ENCODE peak calls at places on chromosomes 13 and 19, in eight cellular contexts. H is left ventricle myocardium inferior, K is cardiac muscle cell, L is brain microvascular endothelial cell, P is colonic mucosa, M is tibial nerve, W is IMR-90, O is thyroid gland. T is an unnamed sample.

GRCh38 chr19:35513231-35513974 is at the start of gene DMKN:
- DNase-seq in O (peak; percentile 62), H (no peak), P (no peak), K (peak; percentile 76), W (peak; percentile 58), L (peak; percentile 24), M (no peak), T (no peak)

GRCh38 chr13:72864142-72865035 is 82.5 kb downstream of the PIBF1 start:
- DNase-seq in H (no peak), M (no peak), P (no peak), O (no peak), L (no peak), W (peak; percentile 69), K (no peak), T (no peak)

GRCh38 chr19:14006766-14007562 is 844 bp upstream of the RFX1 start:
- DNase-seq in P (no peak), H (peak; percentile 87), L (peak; percentile 16), O (no peak), W (no peak), K (no peak), M (no peak), T (no peak)

GRCh38 chr19:46746281-46746965 is at the start of gene STRN4:
- DNase-seq in W (no peak), L (no peak), P (no peak), M (no peak), K (peak; percentile 58), O (peak; percentile 43), H (peak; percentile 55), T (no peak)

GRCh38 chr13:110200276-110200675 is 106.7 kb downstream of the COL4A1 start:
- DNase-seq in O (no peak), P (no peak), K (no peak), L (no peak), H (no peak), M (no peak), W (no peak), T (no peak)

GRCh38 chr19:3270908-3271307 is 46.4 kb downstream of the CELF5 start:
- DNase-seq in L (peak; percentile 11), W (peak; percentile 45), M (no peak), O (no peak), P (no peak), H (no peak), K (peak; percentile 55), T (no peak)

GRCh38 chr19:812049-812816 is 9.5 kb downstream of the PLPPR3 start:
- DNase-seq in L (no peak), W (no peak), H (no peak), K (no peak), M (no peak), O (no peak), P (no peak), T (no peak)

GRCh38 chr13:61685683-61686013 is 270.0 kb upstream of the PCDH20 start:
- DNase-seq in L (no peak), W (no peak), P (no peak), M (no peak), K (no peak), H (no peak), O (no peak), T (no peak)

GRCh38 chr19:14517840-14518505 is at the start of gene DNAJB1:
- DNase-seq in W (peak; percentile 64), H (peak; percentile 86), O (peak; percentile 82), M (peak; percentile 57), L (peak; percentile 57), P (peak; percentile 87), K (peak; percentile 83), T (peak; percentile 88)

GRCh38 chr19:45294291-45295029 is 28.2 kb downstream of the CKM start:
- DNase-seq in O (no peak), K (no peak), W (no peak), H (peak; percentile 53), P (no peak), M (no peak), L (no peak), T (peak; percentile 59)

GRCh38 chr19:29560313-29561075 is 34.7 kb downstream of the VSTM2B start:
- DNase-seq in O (no peak), H (no peak), W (no peak), P (no peak), M (no peak), K (no peak), L (no peak), T (no peak)

GRCh38 chr13:85650613-85651012 is 148.6 kb downstream of the SLITRK6 start:
- DNase-seq in K (no peak), L (no peak), M (no peak), O (no peak), H (no peak), W (no peak), P (no peak), T (no peak)

GRCh38 chr19:15475169-15475568 is 4.1 kb downstream of the PGLYRP2 start:
- DNase-seq in P (no peak), K (no peak), H (no peak), W (no peak), L (no peak), M (no peak), O (no peak), T (no peak)

GRCh38 chr13:112079696-112080095 is 12.7 kb downstream of the SOX1 start:
- DNase-seq in L (peak; percentile 35), W (no peak), K (peak; percentile 21), H (no peak), O (no peak), P (no peak), M (no peak), T (no peak)

GRCh38 chr19:28482221-28482620 is 730.7 kb downstream of the UQCRFS1 start:
- DNase-seq in P (peak; percentile 26), M (no peak), H (no peak), L (no peak), W (no peak), K (no peak), O (no peak), T (no peak)

GRCh38 chr13:50268500-50268899 is 253.3 kb downstream of the KCNRG start:
- DNase-seq in K (peak; percentile 44), H (no peak), P (no peak), M (no peak), L (no peak), O (no peak), W (peak; percentile 5), T (no peak)

GRCh38 chr19:52188822-52189744 is 769 bp upstream of the PPP2R1A start:
- DNase-seq in P (peak; percentile 59), K (no peak), W (no peak), O (peak; percentile 92), M (peak; percentile 47), L (peak; percentile 60), H (peak; percentile 83), T (no peak)

GRCh38 chr19:58196911-58197616 is 14.2 kb downstream of the ZNF274 start:
- DNase-seq in L (no peak), P (no peak), W (peak; percentile 13), M (no peak), O (no peak), H (no peak), K (peak; percentile 30), T (no peak)

GRCh38 chr19:14467391-14467790 is 7.8 kb downstream of the PTGER1 start:
- DNase-seq in O (no peak), P (no peak), W (no peak), H (no peak), M (no peak), L (no peak), K (no peak), T (no peak)

GRCh38 chr19:18725755-18726416 is 42.4 kb downstream of the CRTC1 start:
- DNase-seq in W (no peak), L (no peak), K (no peak), M (peak; percentile 10), H (no peak), P (no peak), O (peak; percentile 79), T (no peak)

GRCh38 chr13:36552334-36552733 is 120.0 kb downstream of the CCNA1 start:
- DNase-seq in L (no peak), K (no peak), M (no peak), H (no peak), W (no peak), O (no peak), P (no peak), T (no peak)

GRCh38 chr19:43470288-43470687 is 4.9 kb upstream of the LYPD3 start:
- DNase-seq in W (peak; percentile 93), P (no peak), K (peak; percentile 7), M (no peak), O (no peak), H (no peak), L (peak; percentile 32), T (no peak)

GRCh38 chr13:39095500-39095899 is 57.2 kb downstream of the NHLRC3 start:
- DNase-seq in L (no peak), M (no peak), W (no peak), H (no peak), K (no peak), O (no peak), P (no peak), T (no peak)

GRCh38 chr19:10516671-10517286 is 468 bp downstream of the S1PR5 start:
- DNase-seq in W (no peak), K (no peak), M (no peak), P (no peak), H (no peak), O (no peak), L (peak; percentile 3), T (no peak)
- H3K27ac ChIP-seq in W (no peak overlapping the region), K (no peak overlapping the region), M (no peak overlapping the region), P (no peak overlapping the region), H (no peak overlapping the region), O (no peak overlapping the region), L (no peak overlapping the region), T (no peak overlapping the region)

GRCh38 chr13:20174656-20175405 is 14.0 kb upstream of the GJA3 start:
- DNase-seq in P (peak; percentile 70), O (peak; percentile 24), K (peak; percentile 94), W (peak; percentile 99), L (peak; percentile 91), M (peak; percentile 75), H (peak; percentile 42), T (peak; percentile 91)
- H3K27me3 ChIP-seq in P (peaks cover 10% of the 10 kb centered on the region), O (no peaks in the 10 kb centered on the region), K (peaks cover 12% of the 10 kb centered on the region), W (peaks cover 6% of the 10 kb centered on the region), L (peaks cover 32% of the 10 kb centered on the region), M (peaks cover 27% of the 10 kb centered on the region), H (peaks cover 61% of the 10 kb centered on the region), T (peaks cover 6% of the 10 kb centered on the region)

GRCh38 chr19:50710094-50710493 is 9.5 kb downstream of the SHANK1 start:
- DNase-seq in O (no peak), M (no peak), L (no peak), K (peak; percentile 14), P (no peak), H (no peak), W (no peak), T (no peak)
- TF ChIP-seq CTCF in O (no peak), M (no peak), L (peak; percentile 8), K (peak; percentile 19), P (no peak), H (no peak), W (peak; percentile 10), T (no peak)

GRCh38 chr19:33409035-33409434 is 35.5 kb downstream of the CEBPG start:
- DNase-seq in O (no peak), M (no peak), W (no peak), L (no peak), H (peak; percentile 8), P (no peak), K (no peak), T (no peak)

GRCh38 chr19:33408538-33408937 is 35.0 kb downstream of the CEBPG start:
- DNase-seq in W (no peak), H (no peak), O (no peak), L (no peak), P (no peak), K (no peak), M (no peak), T (no peak)

GRCh38 chr19:33407716-33408115 is 34.2 kb downstream of the CEBPG start:
- DNase-seq in W (no peak), O (no peak), H (peak; percentile 11), K (no peak), L (no peak), M (no peak), P (no peak), T (no peak)

GRCh38 chr19:33407140-33407551 is 33.6 kb downstream of the CEBPG start:
- DNase-seq in M (no peak), P (no peak), K (no peak), H (no peak), W (no peak), O (no peak), L (no peak), T (no peak)

GRCh38 chr19:33408116-33408515 is 34.6 kb downstream of the CEBPG start:
- DNase-seq in L (no peak), H (peak; percentile 7), P (no peak), M (no peak), W (no peak), K (no peak), O (no peak), T (no peak)
- H3K27ac ChIP-seq in L (no peak overlapping the region), H (no peak overlapping the region), P (no peak overlapping the region), M (no peak overlapping the region), W (no peak overlapping the region), K (no peak overlapping the region), O (no peak overlapping the region), T (no peak overlapping the region)

T was measured in ascending aorta.